ENCODE peak calls at places on chromosomes 12 and 14, in ten cellular contexts. E, Y, C, D, X, T, L, Q, B and N are unnamed samples.

GRCh38 chr12:33671676-33672075 is 232.1 kb upstream of the SYT10 start:
- DNase-seq in X (no peak), E (no peak), C (no peak), Y (no peak), B (no peak), L (no peak), T (no peak), D (no peak), Q (no peak), N (no peak)

GRCh38 chr12:94603434-94604068 is 46.8 kb downstream of the TMCC3 start:
- DNase-seq in E (peak), T (peak), Q (no peak), B (peak), D (no peak), X (no peak), C (no peak), L (peak), Y (no peak), N (no peak)

GRCh38 chr14:95679148-95679547 is 7.1 kb upstream of the TCL1B start:
- DNase-seq in Q (no peak), L (no peak), E (no peak), T (no peak), X (no peak), D (no peak), C (no peak), Y (no peak), B (no peak), N (no peak)

GRCh38 chr12:108668532-108668931 is 34.8 kb upstream of the SELPLG start:
- DNase-seq in Y (no peak), C (no peak), L (no peak), T (no peak), X (no peak), E (no peak), Q (no peak), B (no peak), D (no peak), N (no peak)

GRCh38 chr12:53862206-53862605 is 76.4 kb upstream of the HOXC13 start:
- DNase-seq in D (no peak), B (no peak), T (no peak), E (no peak), Y (no peak), Q (no peak), L (no peak), X (no peak), C (no peak), N (no peak)

GRCh38 chr14:53355581-53356112 is 202.5 kb upstream of the DDHD1 start:
- DNase-seq in E (no peak), X (no peak), Y (peak), C (peak), Q (no peak), B (no peak), D (no peak), L (no peak), T (peak), N (no peak)

GRCh38 chr14:21070083-21070609 is at the start of gene ARHGEF40:
- DNase-seq in X (no peak), Y (peak), Q (peak), T (peak), L (no peak), D (peak), E (no peak), C (no peak), B (no peak), N (no peak)

GRCh38 chr12:116384629-116385485 is 107.4 kb upstream of the MED13L start:
- DNase-seq in Q (no peak), E (no peak), X (no peak), L (peak), D (no peak), C (no peak), B (no peak), T (peak), Y (no peak), N (no peak)

GRCh38 chr14:102606296-102606695 is 13.8 kb downstream of the RCOR1 start:
- DNase-seq in Y (no peak), Q (no peak), B (no peak), X (no peak), C (no peak), L (no peak), T (no peak), D (no peak), E (no peak), N (no peak)

GRCh38 chr12:99069371-99069770 is 424.3 kb downstream of the APAF1 start:
- DNase-seq in T (no peak), Q (no peak), D (no peak), C (no peak), L (no peak), X (no peak), E (no peak), Y (no peak), B (no peak), N (no peak)

GRCh38 chr14:65198346-65198745 is 96.0 kb upstream of the MAX start:
- DNase-seq in Y (no peak), D (no peak), T (no peak), C (no peak), L (no peak), Q (no peak), X (no peak), E (no peak), B (no peak), N (no peak)

GRCh38 chr12:102913453-102914226 is 3.4 kb downstream of the PAH start:
- DNase-seq in Q (no peak), X (no peak), B (no peak), C (no peak), E (no peak), L (no peak), T (no peak), Y (no peak), D (no peak), N (no peak)

GRCh38 chr12:129150721-129151120 is 297.4 kb downstream of the GLT1D1 start:
- DNase-seq in B (no peak), X (no peak), D (no peak), C (no peak), L (no peak), T (no peak), E (no peak), Y (no peak), Q (no peak), N (no peak)

GRCh38 chr14:54516709-54517108 is 7.0 kb downstream of the CGRRF1 start:
- DNase-seq in L (no peak), Y (no peak), X (no peak), E (no peak), T (no peak), Q (no peak), D (no peak), B (no peak), C (no peak), N (no peak)

GRCh38 chr12:123271182-123271491 is 519 bp downstream of the CDK2AP1 start:
- DNase-seq in Y (peak), T (peak), D (no peak), E (peak), L (peak), C (no peak), Q (peak), B (peak), X (peak), N (peak)

GRCh38 chr12:89965993-89966392 is 257.4 kb upstream of the ATP2B1 start:
- DNase-seq in T (no peak), X (no peak), B (no peak), D (no peak), L (no peak), C (no peak), Y (no peak), Q (no peak), E (no peak), N (no peak)

GRCh38 chr14:97177016-97177415 is 379.8 kb downstream of the VRK1 start:
- DNase-seq in D (no peak), C (no peak), L (no peak), Y (peak), X (no peak), E (no peak), Q (no peak), T (no peak), B (peak), N (no peak)

GRCh38 chr12:27966870-27967269 is 5.7 kb downstream of the PTHLH start:
- DNase-seq in Y (peak), B (no peak), T (peak), E (no peak), Q (no peak), C (peak), L (no peak), X (peak), D (no peak), N (no peak)

GRCh38 chr14:54654600-54654999 is 87.7 kb downstream of the SAMD4A start:
- DNase-seq in E (no peak), Q (no peak), B (no peak), X (no peak), Y (no peak), T (peak), D (no peak), L (no peak), C (no peak), N (no peak)

GRCh38 chr12:75721231-75721641 is 209.8 kb upstream of the KRR1 start:
- DNase-seq in Y (no peak), D (no peak), C (no peak), X (no peak), Q (no peak), B (no peak), T (no peak), E (no peak), L (no peak), N (no peak)

GRCh38 chr14:80087411-80087810 is 123.9 kb downstream of the DIO2 start:
- DNase-seq in B (no peak), Y (no peak), L (no peak), E (no peak), X (no peak), Q (no peak), T (no peak), D (no peak), C (no peak), N (no peak)